ENCODE peak calls at places on chromosomes 16 and 17, in eight cellular contexts. One of them, this sample, is unnamed.

GRCh38 chr17:48586355-48586924 is 3.6 kb downstream of the HOXB3 start:
- DNase-seq in activated CD8-positive, alpha-beta memory T cell treated with anti-CD3 and anti-CD28 coated beads for 24 hours: no peak
- DNase-seq in A673: peak
- DNase-seq in HCT116: no peak
- DNase-seq in AG04449: no peak
- DNase-seq in AG20443: no peak
- DNase-seq in stimulated activated CD8-positive, alpha-beta memory T cell treated with anti-CD3 and anti-CD28 coated beads, Interleukin-7, amount 100 ng/mL, for 1 hour: no peak
- DNase-seq in stimulated activated CD4-positive, alpha-beta T cell treated with anti-CD3 and anti-CD28 coated beads, TNF-alpha, amount 100 ng/mL, for 48 hours: no peak
- DNase-seq in this sample: no peak

GRCh38 chr16:87207509-87207908 is 109.7 kb downstream of the C16orf95 start:
- DNase-seq in activated CD8-positive, alpha-beta memory T cell treated with anti-CD3 and anti-CD28 coated beads for 24 hours: no peak
- DNase-seq in A673: no peak
- DNase-seq in HCT116: no peak
- DNase-seq in AG04449: peak
- DNase-seq in AG20443: peak
- DNase-seq in stimulated activated CD8-positive, alpha-beta memory T cell treated with anti-CD3 and anti-CD28 coated beads, Interleukin-7, amount 100 ng/mL, for 1 hour: no peak
- DNase-seq in stimulated activated CD4-positive, alpha-beta T cell treated with anti-CD3 and anti-CD28 coated beads, TNF-alpha, amount 100 ng/mL, for 48 hours: no peak
- DNase-seq in this sample: no peak

GRCh38 chr16:67459066-67459857 is 21.7 kb downstream of the ATP6V0D1 start:
- DNase-seq in activated CD8-positive, alpha-beta memory T cell treated with anti-CD3 and anti-CD28 coated beads for 24 hours: no peak
- DNase-seq in A673: no peak
- DNase-seq in HCT116: no peak
- DNase-seq in AG04449: no peak
- DNase-seq in AG20443: no peak
- DNase-seq in stimulated activated CD8-positive, alpha-beta memory T cell treated with anti-CD3 and anti-CD28 coated beads, Interleukin-7, amount 100 ng/mL, for 1 hour: no peak
- DNase-seq in stimulated activated CD4-positive, alpha-beta T cell treated with anti-CD3 and anti-CD28 coated beads, TNF-alpha, amount 100 ng/mL, for 48 hours: no peak
- DNase-seq in this sample: no peak

GRCh38 chr16:66326995-66327513 is 39.4 kb upstream of the CDH5 start:
- DNase-seq in activated CD8-positive, alpha-beta memory T cell treated with anti-CD3 and anti-CD28 coated beads for 24 hours: no peak
- DNase-seq in A673: no peak
- DNase-seq in HCT116: no peak
- DNase-seq in AG04449: no peak
- DNase-seq in AG20443: no peak
- DNase-seq in stimulated activated CD8-positive, alpha-beta memory T cell treated with anti-CD3 and anti-CD28 coated beads, Interleukin-7, amount 100 ng/mL, for 1 hour: no peak
- DNase-seq in stimulated activated CD4-positive, alpha-beta T cell treated with anti-CD3 and anti-CD28 coated beads, TNF-alpha, amount 100 ng/mL, for 48 hours: no peak
- DNase-seq in this sample: no peak

GRCh38 chr16:50676684-50677225 is 4.4 kb downstream of the SNX20 start:
- DNase-seq in activated CD8-positive, alpha-beta memory T cell treated with anti-CD3 and anti-CD28 coated beads for 24 hours: no peak
- DNase-seq in A673: no peak
- DNase-seq in HCT116: no peak
- DNase-seq in AG04449: no peak
- DNase-seq in AG20443: no peak
- DNase-seq in stimulated activated CD8-positive, alpha-beta memory T cell treated with anti-CD3 and anti-CD28 coated beads, Interleukin-7, amount 100 ng/mL, for 1 hour: no peak
- DNase-seq in stimulated activated CD4-positive, alpha-beta T cell treated with anti-CD3 and anti-CD28 coated beads, TNF-alpha, amount 100 ng/mL, for 48 hours: no peak
- DNase-seq in this sample: no peak

GRCh38 chr17:51263001-51263400 is 2.7 kb downstream of the UTP18 start:
- DNase-seq in activated CD8-positive, alpha-beta memory T cell treated with anti-CD3 and anti-CD28 coated beads for 24 hours: no peak
- DNase-seq in A673: no peak
- DNase-seq in HCT116: no peak
- DNase-seq in AG04449: peak
- DNase-seq in AG20443: peak
- DNase-seq in stimulated activated CD8-positive, alpha-beta memory T cell treated with anti-CD3 and anti-CD28 coated beads, Interleukin-7, amount 100 ng/mL, for 1 hour: no peak
- DNase-seq in stimulated activated CD4-positive, alpha-beta T cell treated with anti-CD3 and anti-CD28 coated beads, TNF-alpha, amount 100 ng/mL, for 48 hours: no peak
- DNase-seq in this sample: no peak

GRCh38 chr16:68368602-68368944 is 57.8 kb downstream of the PRMT7 start:
- DNase-seq in activated CD8-positive, alpha-beta memory T cell treated with anti-CD3 and anti-CD28 coated beads for 24 hours: no peak
- DNase-seq in A673: no peak
- DNase-seq in HCT116: no peak
- DNase-seq in AG04449: no peak
- DNase-seq in AG20443: no peak
- DNase-seq in stimulated activated CD8-positive, alpha-beta memory T cell treated with anti-CD3 and anti-CD28 coated beads, Interleukin-7, amount 100 ng/mL, for 1 hour: no peak
- DNase-seq in stimulated activated CD4-positive, alpha-beta T cell treated with anti-CD3 and anti-CD28 coated beads, TNF-alpha, amount 100 ng/mL, for 48 hours: no peak
- DNase-seq in this sample: no peak

GRCh38 chr17:78498848-78499247 is 78.3 kb downstream of the DNAH17 start:
- DNase-seq in activated CD8-positive, alpha-beta memory T cell treated with anti-CD3 and anti-CD28 coated beads for 24 hours: no peak
- DNase-seq in A673: no peak
- DNase-seq in HCT116: no peak
- DNase-seq in AG04449: no peak
- DNase-seq in AG20443: no peak
- DNase-seq in stimulated activated CD8-positive, alpha-beta memory T cell treated with anti-CD3 and anti-CD28 coated beads, Interleukin-7, amount 100 ng/mL, for 1 hour: no peak
- DNase-seq in stimulated activated CD4-positive, alpha-beta T cell treated with anti-CD3 and anti-CD28 coated beads, TNF-alpha, amount 100 ng/mL, for 48 hours: no peak
- DNase-seq in this sample: no peak

GRCh38 chr17:64658931-64659330 is 3.2 kb downstream of the SMURF2 start:
- DNase-seq in activated CD8-positive, alpha-beta memory T cell treated with anti-CD3 and anti-CD28 coated beads for 24 hours: no peak
- DNase-seq in A673: no peak
- DNase-seq in HCT116: no peak
- DNase-seq in AG04449: no peak
- DNase-seq in AG20443: no peak
- DNase-seq in stimulated activated CD8-positive, alpha-beta memory T cell treated with anti-CD3 and anti-CD28 coated beads, Interleukin-7, amount 100 ng/mL, for 1 hour: no peak
- DNase-seq in stimulated activated CD4-positive, alpha-beta T cell treated with anti-CD3 and anti-CD28 coated beads, TNF-alpha, amount 100 ng/mL, for 48 hours: no peak
- DNase-seq in this sample: no peak

GRCh38 chr16:81945665-81946064 is 65.6 kb downstream of the SDR42E1 start:
- DNase-seq in activated CD8-positive, alpha-beta memory T cell treated with anti-CD3 and anti-CD28 coated beads for 24 hours: no peak
- DNase-seq in A673: no peak
- DNase-seq in HCT116: no peak
- DNase-seq in AG04449: peak
- DNase-seq in AG20443: peak
- DNase-seq in stimulated activated CD8-positive, alpha-beta memory T cell treated with anti-CD3 and anti-CD28 coated beads, Interleukin-7, amount 100 ng/mL, for 1 hour: no peak
- DNase-seq in stimulated activated CD4-positive, alpha-beta T cell treated with anti-CD3 and anti-CD28 coated beads, TNF-alpha, amount 100 ng/mL, for 48 hours: no peak
- DNase-seq in this sample: no peak

GRCh38 chr17:68785565-68786486 is 169.4 kb downstream of the ABCA8 start:
- DNase-seq in activated CD8-positive, alpha-beta memory T cell treated with anti-CD3 and anti-CD28 coated beads for 24 hours: no peak
- DNase-seq in A673: peak
- DNase-seq in HCT116: no peak
- DNase-seq in AG04449: no peak
- DNase-seq in AG20443: no peak
- DNase-seq in stimulated activated CD8-positive, alpha-beta memory T cell treated with anti-CD3 and anti-CD28 coated beads, Interleukin-7, amount 100 ng/mL, for 1 hour: no peak
- DNase-seq in stimulated activated CD4-positive, alpha-beta T cell treated with anti-CD3 and anti-CD28 coated beads, TNF-alpha, amount 100 ng/mL, for 48 hours: no peak
- DNase-seq in this sample: no peak

GRCh38 chr17:56165017-56165720 is 11.9 kb downstream of the ANKFN1 start:
- DNase-seq in activated CD8-positive, alpha-beta memory T cell treated with anti-CD3 and anti-CD28 coated beads for 24 hours: no peak
- DNase-seq in A673: no peak
- DNase-seq in HCT116: no peak
- DNase-seq in AG04449: no peak
- DNase-seq in AG20443: peak
- DNase-seq in stimulated activated CD8-positive, alpha-beta memory T cell treated with anti-CD3 and anti-CD28 coated beads, Interleukin-7, amount 100 ng/mL, for 1 hour: no peak
- DNase-seq in stimulated activated CD4-positive, alpha-beta T cell treated with anti-CD3 and anti-CD28 coated beads, TNF-alpha, amount 100 ng/mL, for 48 hours: no peak
- DNase-seq in this sample: peak

GRCh38 chr17:82327289-82327688 is 6.3 kb downstream of the SECTM1 start:
- DNase-seq in activated CD8-positive, alpha-beta memory T cell treated with anti-CD3 and anti-CD28 coated beads for 24 hours: no peak
- DNase-seq in A673: no peak
- DNase-seq in HCT116: no peak
- DNase-seq in AG04449: no peak
- DNase-seq in AG20443: no peak
- DNase-seq in stimulated activated CD8-positive, alpha-beta memory T cell treated with anti-CD3 and anti-CD28 coated beads, Interleukin-7, amount 100 ng/mL, for 1 hour: no peak
- DNase-seq in stimulated activated CD4-positive, alpha-beta T cell treated with anti-CD3 and anti-CD28 coated beads, TNF-alpha, amount 100 ng/mL, for 48 hours: no peak
- DNase-seq in this sample: no peak

GRCh38 chr16:20911361-20911760 is 10.8 kb downstream of the LYRM1 start:
- DNase-seq in activated CD8-positive, alpha-beta memory T cell treated with anti-CD3 and anti-CD28 coated beads for 24 hours: no peak
- DNase-seq in A673: no peak
- DNase-seq in HCT116: no peak
- DNase-seq in AG04449: no peak
- DNase-seq in AG20443: no peak
- DNase-seq in stimulated activated CD8-positive, alpha-beta memory T cell treated with anti-CD3 and anti-CD28 coated beads, Interleukin-7, amount 100 ng/mL, for 1 hour: no peak
- DNase-seq in stimulated activated CD4-positive, alpha-beta T cell treated with anti-CD3 and anti-CD28 coated beads, TNF-alpha, amount 100 ng/mL, for 48 hours: no peak
- DNase-seq in this sample: no peak

GRCh38 chr17:80527016-80527645 is 17.5 kb upstream of the RPTOR start:
- DNase-seq in activated CD8-positive, alpha-beta memory T cell treated with anti-CD3 and anti-CD28 coated beads for 24 hours: no peak
- DNase-seq in A673: no peak
- DNase-seq in HCT116: no peak
- DNase-seq in AG04449: no peak
- DNase-seq in AG20443: peak
- DNase-seq in stimulated activated CD8-positive, alpha-beta memory T cell treated with anti-CD3 and anti-CD28 coated beads, Interleukin-7, amount 100 ng/mL, for 1 hour: no peak
- DNase-seq in stimulated activated CD4-positive, alpha-beta T cell treated with anti-CD3 and anti-CD28 coated beads, TNF-alpha, amount 100 ng/mL, for 48 hours: no peak
- DNase-seq in this sample: no peak

GRCh38 chr16:30949655-30950515 is 1.0 kb downstream of the ORAI3 start:
- DNase-seq in activated CD8-positive, alpha-beta memory T cell treated with anti-CD3 and anti-CD28 coated beads for 24 hours: peak
- DNase-seq in A673: no peak
- DNase-seq in HCT116: peak
- DNase-seq in AG04449: no peak
- DNase-seq in AG20443: peak
- DNase-seq in stimulated activated CD8-positive, alpha-beta memory T cell treated with anti-CD3 and anti-CD28 coated beads, Interleukin-7, amount 100 ng/mL, for 1 hour: no peak
- DNase-seq in stimulated activated CD4-positive, alpha-beta T cell treated with anti-CD3 and anti-CD28 coated beads, TNF-alpha, amount 100 ng/mL, for 48 hours: no peak
- DNase-seq in this sample: no peak

GRCh38 chr17:20127660-20128413 is 118.7 kb downstream of the SPECC1 start:
- DNase-seq in activated CD8-positive, alpha-beta memory T cell treated with anti-CD3 and anti-CD28 coated beads for 24 hours: no peak
- DNase-seq in A673: no peak
- DNase-seq in HCT116: no peak
- DNase-seq in AG04449: peak
- DNase-seq in AG20443: peak
- DNase-seq in stimulated activated CD8-positive, alpha-beta memory T cell treated with anti-CD3 and anti-CD28 coated beads, Interleukin-7, amount 100 ng/mL, for 1 hour: no peak
- DNase-seq in stimulated activated CD4-positive, alpha-beta T cell treated with anti-CD3 and anti-CD28 coated beads, TNF-alpha, amount 100 ng/mL, for 48 hours: no peak
- DNase-seq in this sample: no peak

GRCh38 chr17:44004077-44004760 is at the start of gene NAGS:
- DNase-seq in activated CD8-positive, alpha-beta memory T cell treated with anti-CD3 and anti-CD28 coated beads for 24 hours: no peak
- DNase-seq in A673: no peak
- DNase-seq in HCT116: no peak
- DNase-seq in AG04449: no peak
- DNase-seq in AG20443: no peak
- DNase-seq in stimulated activated CD8-positive, alpha-beta memory T cell treated with anti-CD3 and anti-CD28 coated beads, Interleukin-7, amount 100 ng/mL, for 1 hour: no peak
- DNase-seq in stimulated activated CD4-positive, alpha-beta T cell treated with anti-CD3 and anti-CD28 coated beads, TNF-alpha, amount 100 ng/mL, for 48 hours: no peak
- DNase-seq in this sample: no peak

GRCh38 chr17:82489117-82489516 is 30.4 kb upstream of the FOXK2 start:
- DNase-seq in activated CD8-positive, alpha-beta memory T cell treated with anti-CD3 and anti-CD28 coated beads for 24 hours: no peak
- DNase-seq in A673: no peak
- DNase-seq in HCT116: no peak
- DNase-seq in AG04449: no peak
- DNase-seq in AG20443: peak
- DNase-seq in stimulated activated CD8-positive, alpha-beta memory T cell treated with anti-CD3 and anti-CD28 coated beads, Interleukin-7, amount 100 ng/mL, for 1 hour: no peak
- DNase-seq in stimulated activated CD4-positive, alpha-beta T cell treated with anti-CD3 and anti-CD28 coated beads, TNF-alpha, amount 100 ng/mL, for 48 hours: no peak
- DNase-seq in this sample: no peak

GRCh38 chr16:13645525-13645924 is 274.4 kb upstream of the ERCC4 start:
- DNase-seq in activated CD8-positive, alpha-beta memory T cell treated with anti-CD3 and anti-CD28 coated beads for 24 hours: no peak
- DNase-seq in A673: no peak
- DNase-seq in HCT116: no peak
- DNase-seq in AG04449: no peak
- DNase-seq in AG20443: no peak
- DNase-seq in stimulated activated CD8-positive, alpha-beta memory T cell treated with anti-CD3 and anti-CD28 coated beads, Interleukin-7, amount 100 ng/mL, for 1 hour: no peak
- DNase-seq in stimulated activated CD4-positive, alpha-beta T cell treated with anti-CD3 and anti-CD28 coated beads, TNF-alpha, amount 100 ng/mL, for 48 hours: no peak
- DNase-seq in this sample: no peak

GRCh38 chr17:64773836-64774761 is 112.0 kb upstream of the SMURF2 start:
- DNase-seq in activated CD8-positive, alpha-beta memory T cell treated with anti-CD3 and anti-CD28 coated beads for 24 hours: peak
- DNase-seq in A673: peak
- DNase-seq in HCT116: peak
- DNase-seq in AG04449: no peak
- DNase-seq in AG20443: peak
- DNase-seq in stimulated activated CD8-positive, alpha-beta memory T cell treated with anti-CD3 and anti-CD28 coated beads, Interleukin-7, amount 100 ng/mL, for 1 hour: no peak
- DNase-seq in stimulated activated CD4-positive, alpha-beta T cell treated with anti-CD3 and anti-CD28 coated beads, TNF-alpha, amount 100 ng/mL, for 48 hours: no peak
- DNase-seq in this sample: peak

GRCh38 chr16:85309656-85310587 is 197.7 kb upstream of the CIBAR2 start:
- DNase-seq in activated CD8-positive, alpha-beta memory T cell treated with anti-CD3 and anti-CD28 coated beads for 24 hours: peak
- DNase-seq in A673: peak
- DNase-seq in HCT116: no peak
- DNase-seq in AG04449: no peak
- DNase-seq in AG20443: no peak
- DNase-seq in stimulated activated CD8-positive, alpha-beta memory T cell treated with anti-CD3 and anti-CD28 coated beads, Interleukin-7, amount 100 ng/mL, for 1 hour: no peak
- DNase-seq in stimulated activated CD4-positive, alpha-beta T cell treated with anti-CD3 and anti-CD28 coated beads, TNF-alpha, amount 100 ng/mL, for 48 hours: no peak
- DNase-seq in this sample: no peak

GRCh38 chr17:13437966-13438779 is 163.6 kb downstream of the HS3ST3A1 start:
- DNase-seq in activated CD8-positive, alpha-beta memory T cell treated with anti-CD3 and anti-CD28 coated beads for 24 hours: no peak
- DNase-seq in A673: no peak
- DNase-seq in HCT116: no peak
- DNase-seq in AG04449: no peak
- DNase-seq in AG20443: peak
- DNase-seq in stimulated activated CD8-positive, alpha-beta memory T cell treated with anti-CD3 and anti-CD28 coated beads, Interleukin-7, amount 100 ng/mL, for 1 hour: no peak
- DNase-seq in stimulated activated CD4-positive, alpha-beta T cell treated with anti-CD3 and anti-CD28 coated beads, TNF-alpha, amount 100 ng/mL, for 48 hours: no peak
- DNase-seq in this sample: no peak

This sample was measured in HS-27A.